ENCODE peak calls at places on chromosomes 11 and 22, in eight cellular contexts. G, O, I, W, N, C, P and T are unnamed samples.
A peak's percentile ranks its signal among the peaks of the same experiment; 100 is the strongest.

GRCh38 chr11:117183724-117184349 is 5.3 kb downstream of the SIDT2 start:
- DNase-seq in N (no peak), P (no peak), W (no peak), I (no peak), G (no peak), C (no peak), O (no peak), T (no peak)

GRCh38 chr11:12893787-12894672 is 115.1 kb upstream of the RASSF10 start:
- DNase-seq in W (peak; percentile 69), G (peak; percentile 15), P (no peak), N (peak; percentile 65), C (peak; percentile 89), O (peak; percentile 85), I (peak; percentile 39), T (peak; percentile 8)

GRCh38 chr11:68276864-68277263 is 5.1 kb upstream of the C11orf24 start:
- DNase-seq in O (no peak), P (no peak), N (no peak), W (no peak), G (no peak), I (no peak), C (no peak), T (no peak)

GRCh38 chr11:75481602-75482309 is 44.0 kb downstream of the GDPD5 start:
- DNase-seq in G (no peak), W (no peak), P (no peak), I (no peak), C (no peak), O (no peak), N (peak; percentile 57), T (no peak)

GRCh38 chr11:65853249-65853979 is 4.6 kb downstream of the CFL1 start:
- DNase-seq in P (no peak), N (no peak), W (no peak), C (no peak), I (no peak), O (peak; percentile 68), G (no peak), T (no peak)

GRCh38 chr11:15941206-15941770 is 415.1 kb downstream of the SOX6 start:
- DNase-seq in P (no peak), O (peak; percentile 80), W (peak; percentile 40), G (no peak), C (peak; percentile 94), N (peak; percentile 90), I (no peak), T (no peak)

GRCh38 chr11:63961608-63962412 is 12.6 kb upstream of the COX8A start:
- DNase-seq in P (no peak), W (no peak), N (no peak), C (no peak), G (no peak), O (peak; percentile 55), I (peak; percentile 46), T (no peak)

GRCh38 chr11:65219930-65220213 is 38.1 kb downstream of the CAPN1 start:
- DNase-seq in N (no peak), I (no peak), C (no peak), G (no peak), W (no peak), O (no peak), P (no peak), T (no peak)

GRCh38 chr11:45339754-45340519 is 53.8 kb upstream of the SYT13 start:
- DNase-seq in W (peak; percentile 77), N (peak; percentile 93), G (peak; percentile 89), C (peak; percentile 100), P (peak; percentile 58), I (peak; percentile 78), O (peak; percentile 98), T (peak; percentile 70)
- TF ChIP-seq POLR2AphosphoS5 in W (no peak), N (no peak), G (peak; percentile 36), C (no peak), P (no peak), I (no peak), O (no peak), T (peak; percentile 24)

GRCh38 chr11:72243173-72243566 is 806 bp downstream of the PHOX2A start:
- DNase-seq in O (no peak), W (no peak), P (no peak), I (no peak), C (no peak), N (no peak), G (no peak), T (no peak)

GRCh38 chr11:72242141-72242540 is 1.8 kb downstream of the PHOX2A start:
- DNase-seq in I (no peak), O (no peak), N (no peak), C (no peak), G (no peak), P (no peak), W (no peak), T (no peak)

GRCh38 chr11:72245232-72245816 is 1.3 kb upstream of the PHOX2A start:
- DNase-seq in O (peak; percentile 32), W (no peak), N (no peak), P (no peak), C (peak; percentile 52), I (no peak), G (no peak), T (no peak)

GRCh38 chr11:72244317-72245231 is 598 bp upstream of the PHOX2A start:
- DNase-seq in O (peak; percentile 85), I (no peak), P (no peak), C (peak; percentile 83), W (no peak), N (no peak), G (no peak), T (no peak)

DNA sequence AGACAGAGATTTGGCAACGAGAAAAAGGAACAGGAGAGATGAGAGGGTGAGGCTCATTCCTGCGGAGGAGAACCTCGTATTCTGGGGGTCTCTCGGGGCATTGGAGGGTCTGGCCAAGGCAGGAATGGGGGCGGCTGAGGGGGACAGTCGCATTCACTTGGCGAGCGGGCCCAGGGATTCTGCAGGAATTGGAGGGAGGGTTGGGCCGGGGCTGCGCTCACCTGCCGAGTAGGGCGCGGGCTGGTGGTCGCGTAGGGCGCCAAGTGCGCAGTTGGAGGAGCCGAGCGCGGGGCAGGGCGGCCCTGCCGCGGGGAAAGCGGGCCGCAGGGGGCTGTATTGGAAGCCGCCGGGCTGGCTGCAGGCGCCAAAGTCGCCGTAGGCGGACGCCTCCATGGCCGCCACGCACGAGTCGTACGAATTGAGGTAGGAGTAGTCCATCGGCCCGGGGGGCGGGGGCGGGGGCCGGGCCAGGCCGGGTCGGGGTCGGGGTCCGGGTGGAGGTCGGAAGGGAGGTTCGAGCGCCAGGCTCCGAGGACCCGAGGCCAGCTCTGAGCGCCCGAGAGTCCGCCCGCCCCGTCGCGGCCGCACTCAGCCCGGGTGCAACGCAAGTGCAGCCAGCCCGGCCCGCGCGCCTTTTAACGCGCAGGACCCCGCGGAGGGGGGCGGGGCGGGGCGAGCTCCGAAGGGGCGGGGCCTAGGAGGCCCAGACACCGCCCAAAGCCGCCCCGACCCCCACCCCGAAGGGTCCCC is at the start of gene PHOX2A:
- DNase-seq in C (no peak), O (peak; percentile 53), G (no peak), W (no peak), I (no peak), P (no peak), N (no peak), T (no peak)
- TF ChIP-seq EZH2 in C (peak; percentile 80), O (peak; percentile 94), G (no peak), W (peak; percentile 55), I (no peak), P (no peak), N (no peak), T (no peak)

GRCh38 chr11:120512727-120513435 is 1.3 kb downstream of the GRIK4 start:
- DNase-seq in C (no peak), I (no peak), G (no peak), P (no peak), W (no peak), O (no peak), N (no peak), T (no peak)

GRCh38 chr11:120509346-120510053 is 2.0 kb upstream of the GRIK4 start:
- DNase-seq in O (no peak), P (no peak), W (no peak), G (no peak), I (no peak), C (no peak), N (no peak), T (no peak)

GRCh38 chr11:120511804-120512726 is 517 bp downstream of the GRIK4 start:
- DNase-seq in W (no peak), N (no peak), P (no peak), C (no peak), O (no peak), I (no peak), G (no peak), T (no peak)

GRCh38 chr11:120510406-120511115 is 987 bp upstream of the GRIK4 start:
- DNase-seq in W (no peak), C (no peak), P (no peak), N (no peak), I (no peak), G (no peak), O (no peak), T (no peak)

DNA sequence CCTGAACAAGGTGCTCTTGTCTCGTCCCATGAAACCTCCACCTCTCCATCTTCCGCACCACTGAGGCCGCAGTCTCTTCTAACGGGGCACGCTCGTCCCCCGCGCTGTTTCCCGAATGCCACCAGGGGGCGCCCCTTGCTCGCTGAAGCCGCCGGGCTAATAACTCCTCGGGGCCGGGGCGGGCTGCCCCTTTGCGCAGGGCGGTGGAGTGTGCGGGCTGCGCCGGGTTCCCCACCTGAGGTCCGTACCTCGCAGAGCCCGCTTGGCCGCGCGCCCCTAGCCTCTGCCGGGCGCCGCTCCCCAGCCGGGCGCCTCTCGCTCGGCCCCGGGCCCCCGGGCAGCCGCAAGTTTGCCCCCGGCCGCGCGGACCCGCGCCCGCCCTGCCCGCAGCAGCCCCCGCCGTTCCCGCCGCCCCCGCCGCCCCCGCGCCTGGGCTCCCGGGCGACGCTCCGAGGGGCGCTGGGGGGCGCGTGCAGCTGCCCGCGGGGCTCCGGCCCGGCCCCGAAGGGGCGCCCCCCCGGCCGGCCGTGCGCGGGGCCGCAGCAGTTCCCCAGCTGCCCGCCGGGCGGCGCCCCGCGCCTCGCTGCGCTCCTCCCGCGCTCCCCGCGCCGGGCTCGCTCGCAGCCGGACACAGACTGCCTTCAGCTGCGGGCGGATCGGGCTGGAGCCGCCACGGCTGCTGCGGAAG is at the start of gene GRIK4:
- DNase-seq in W (peak; percentile 64), I (peak; percentile 52), G (peak; percentile 39), P (no peak), C (peak; percentile 97), N (peak; percentile 92), O (peak; percentile 93), T (no peak)
- TF ChIP-seq POLR2AphosphoS5 in W (peak; percentile 4), I (no peak), G (no peak), P (no peak), C (no peak), N (no peak), O (no peak), T (no peak)

GRCh38 chr22:49181431-49181830 is 646.2 kb downstream of the BRD1 start:
- DNase-seq in W (no peak), P (no peak), N (no peak), C (no peak), I (no peak), O (no peak), G (no peak), T (no peak)

GRCh38 chr22:49179175-49179574 is 648.5 kb downstream of the BRD1 start:
- DNase-seq in I (no peak), W (no peak), N (no peak), G (no peak), C (no peak), O (no peak), P (no peak), T (no peak)

GRCh38 chr22:49179886-49180682 is 647.6 kb downstream of the BRD1 start:
- DNase-seq in N (no peak), W (no peak), G (no peak), I (no peak), C (no peak), O (no peak), P (no peak), T (no peak)

GRCh38 chr22:49181942-49182341 is 645.7 kb downstream of the BRD1 start:
- DNase-seq in W (no peak), N (no peak), P (no peak), G (no peak), C (no peak), I (no peak), O (no peak), T (no peak)

DNA sequence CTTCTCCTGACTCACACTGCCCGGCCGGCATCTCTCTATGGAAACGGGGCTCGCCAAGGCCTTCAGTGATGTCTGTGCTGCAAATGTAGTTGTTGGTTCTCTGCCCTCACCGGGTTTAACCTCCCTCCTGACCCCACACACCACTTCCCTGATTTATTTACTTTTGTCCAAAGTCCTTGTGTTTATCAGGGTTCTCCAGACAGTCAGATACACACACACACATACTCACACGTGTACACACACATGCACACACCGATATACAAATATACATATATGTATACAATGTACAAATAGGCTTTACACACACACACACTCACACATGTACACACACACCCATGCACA is 647.0 kb downstream of the BRD1 start:
- DNase-seq in C (no peak), P (no peak), O (no peak), N (no peak), I (no peak), G (no peak), W (no peak), T (no peak)
- TF ChIP-seq EZH2 in C (no peak), P (no peak), O (no peak), N (no peak), I (no peak), G (no peak), W (no peak), T (no peak)